ENCODE peak calls at places on chromosomes 11 and 22, in seven cellular contexts. One of them, this sample, is unnamed.

GRCh38 chr11:113161671-113162589 is 152.5 kb upstream of the TTC12 start:
- DNase-seq in mammary epithelial cell: no peak
- DNase-seq in lower lobe of right lung: no peak
- DNase-seq in CD8-positive, alpha-beta T cell: no peak
- DNase-seq in lung: no peak
- DNase-seq in fibroblast of lung: no peak
- DNase-seq in transverse colon: no peak
- DNase-seq in this sample: no peak

GRCh38 chr22:40177738-40178416 is at the start of gene TNRC6B:
- DNase-seq in mammary epithelial cell: peak; percentile 97
- DNase-seq in lower lobe of right lung: no peak
- DNase-seq in CD8-positive, alpha-beta T cell: peak; percentile 52
- DNase-seq in lung: peak; percentile 88
- DNase-seq in fibroblast of lung: peak; percentile 98
- DNase-seq in transverse colon: peak; percentile 80
- DNase-seq in this sample: peak; percentile 84

GRCh38 chr11:12048936-12049790 is 40.7 kb upstream of the DKK3 start:
- DNase-seq in mammary epithelial cell: no peak
- DNase-seq in lower lobe of right lung: no peak
- DNase-seq in CD8-positive, alpha-beta T cell: no peak
- DNase-seq in lung: no peak
- DNase-seq in fibroblast of lung: peak; percentile 37
- DNase-seq in transverse colon: no peak
- DNase-seq in this sample: no peak

GRCh38 chr11:114208371-114208770 is 87.8 kb upstream of the NNMT start:
- DNase-seq in mammary epithelial cell: no peak
- DNase-seq in lower lobe of right lung: no peak
- DNase-seq in CD8-positive, alpha-beta T cell: peak; percentile 21
- DNase-seq in lung: no peak
- DNase-seq in fibroblast of lung: no peak
- DNase-seq in transverse colon: no peak
- DNase-seq in this sample: no peak

GRCh38 chr11:104061851-104062521 is 25.5 kb downstream of the DDI1 start:
- DNase-seq in mammary epithelial cell: no peak
- DNase-seq in lower lobe of right lung: no peak
- DNase-seq in CD8-positive, alpha-beta T cell: no peak
- DNase-seq in lung: no peak
- DNase-seq in fibroblast of lung: no peak
- DNase-seq in transverse colon: no peak
- DNase-seq in this sample: no peak

GRCh38 chr22:30637701-30638114 is 2.1 kb downstream of the SLC35E4 start:
- DNase-seq in mammary epithelial cell: peak; percentile 11
- DNase-seq in lower lobe of right lung: no peak
- DNase-seq in CD8-positive, alpha-beta T cell: no peak
- DNase-seq in lung: no peak
- DNase-seq in fibroblast of lung: peak; percentile 7
- DNase-seq in transverse colon: no peak
- DNase-seq in this sample: no peak

GRCh38 chr11:101881586-101881985 is 33.2 kb upstream of the CEP126 start:
- DNase-seq in mammary epithelial cell: no peak
- DNase-seq in lower lobe of right lung: no peak
- DNase-seq in CD8-positive, alpha-beta T cell: no peak
- DNase-seq in lung: no peak
- DNase-seq in fibroblast of lung: no peak
- DNase-seq in transverse colon: no peak
- DNase-seq in this sample: no peak

GRCh38 chr11:74100735-74101134 is 70.1 kb downstream of the C2CD3 start:
- DNase-seq in mammary epithelial cell: no peak
- DNase-seq in lower lobe of right lung: no peak
- DNase-seq in CD8-positive, alpha-beta T cell: no peak
- DNase-seq in lung: no peak
- DNase-seq in fibroblast of lung: no peak
- DNase-seq in transverse colon: no peak
- DNase-seq in this sample: no peak

GRCh38 chr11:69468236-69468635 is 13.2 kb upstream of the LINC01488 start:
- DNase-seq in mammary epithelial cell: no peak
- DNase-seq in lower lobe of right lung: peak; percentile 20
- DNase-seq in CD8-positive, alpha-beta T cell: no peak
- DNase-seq in lung: no peak
- DNase-seq in fibroblast of lung: no peak
- DNase-seq in transverse colon: no peak
- DNase-seq in this sample: no peak

GRCh38 chr22:23218867-23219251 is 38.5 kb downstream of the BCR start:
- DNase-seq in mammary epithelial cell: no peak
- DNase-seq in lower lobe of right lung: peak; percentile 87
- DNase-seq in CD8-positive, alpha-beta T cell: no peak
- DNase-seq in lung: peak; percentile 81
- DNase-seq in fibroblast of lung: peak; percentile 79
- DNase-seq in transverse colon: peak; percentile 54
- DNase-seq in this sample: no peak

GRCh38 chr11:1296287-1296686 is 13.1 kb downstream of the TOLLIP start:
- DNase-seq in mammary epithelial cell: no peak
- DNase-seq in lower lobe of right lung: peak; percentile 31
- DNase-seq in CD8-positive, alpha-beta T cell: no peak
- DNase-seq in lung: no peak
- DNase-seq in fibroblast of lung: no peak
- DNase-seq in transverse colon: no peak
- DNase-seq in this sample: peak; percentile 10

GRCh38 chr22:27135582-27135981 is 478.2 kb downstream of the MIAT start:
- DNase-seq in mammary epithelial cell: no peak
- DNase-seq in lower lobe of right lung: no peak
- DNase-seq in CD8-positive, alpha-beta T cell: no peak
- DNase-seq in lung: no peak
- DNase-seq in fibroblast of lung: peak; percentile 94
- DNase-seq in transverse colon: no peak
- DNase-seq in this sample: no peak

GRCh38 chr22:45475063-45475747 is 27.5 kb upstream of the FBLN1 start:
- DNase-seq in mammary epithelial cell: no peak
- DNase-seq in lower lobe of right lung: peak; percentile 9
- DNase-seq in CD8-positive, alpha-beta T cell: no peak
- DNase-seq in lung: no peak
- DNase-seq in fibroblast of lung: no peak
- DNase-seq in transverse colon: no peak
- DNase-seq in this sample: no peak

GRCh38 chr22:45475876-45476514 is 26.7 kb upstream of the FBLN1 start:
- DNase-seq in mammary epithelial cell: no peak
- DNase-seq in lower lobe of right lung: peak; percentile 39
- DNase-seq in CD8-positive, alpha-beta T cell: no peak
- DNase-seq in lung: no peak
- DNase-seq in fibroblast of lung: no peak
- DNase-seq in transverse colon: no peak
- DNase-seq in this sample: peak; percentile 68

GRCh38 chr22:45472426-45472825 is 30.3 kb upstream of the FBLN1 start:
- DNase-seq in mammary epithelial cell: peak; percentile 23
- DNase-seq in lower lobe of right lung: no peak
- DNase-seq in CD8-positive, alpha-beta T cell: no peak
- DNase-seq in lung: no peak
- DNase-seq in fibroblast of lung: no peak
- DNase-seq in transverse colon: no peak
- DNase-seq in this sample: peak; percentile 28

GRCh38 chr22:45470871-45471270 is 31.8 kb upstream of the FBLN1 start:
- DNase-seq in mammary epithelial cell: no peak
- DNase-seq in lower lobe of right lung: peak; percentile 10
- DNase-seq in CD8-positive, alpha-beta T cell: no peak
- DNase-seq in lung: no peak
- DNase-seq in fibroblast of lung: no peak
- DNase-seq in transverse colon: no peak
- DNase-seq in this sample: peak; percentile 62

GRCh38 chr22:45473626-45474237 is 29.0 kb upstream of the FBLN1 start:
- DNase-seq in mammary epithelial cell: no peak
- DNase-seq in lower lobe of right lung: peak; percentile 6
- DNase-seq in CD8-positive, alpha-beta T cell: no peak
- DNase-seq in lung: no peak
- DNase-seq in fibroblast of lung: no peak
- DNase-seq in transverse colon: no peak
- DNase-seq in this sample: peak; percentile 65
- H3K27ac ChIP-seq in mammary epithelial cell: no peak overlapping the region
- H3K27ac ChIP-seq in lower lobe of right lung: no peak overlapping the region
- H3K27ac ChIP-seq in CD8-positive, alpha-beta T cell: no peak overlapping the region
- H3K27ac ChIP-seq in lung: no peak overlapping the region
- H3K27ac ChIP-seq in fibroblast of lung: no peak overlapping the region
- H3K27ac ChIP-seq in transverse colon: no peak overlapping the region
- H3K27ac ChIP-seq in this sample: peak overlapping the region; percentile 77

GRCh38 chr11:62788991-62789390 is 1.8 kb downstream of the TMEM179B start:
- DNase-seq in mammary epithelial cell: no peak
- DNase-seq in lower lobe of right lung: no peak
- DNase-seq in CD8-positive, alpha-beta T cell: no peak
- DNase-seq in lung: no peak
- DNase-seq in fibroblast of lung: no peak
- DNase-seq in transverse colon: no peak
- DNase-seq in this sample: no peak
- H3K4me1 ChIP-seq in mammary epithelial cell: peaks cover 23% of the 10 kb centered on the region
- H3K4me1 ChIP-seq in lower lobe of right lung: peaks cover 57% of the 10 kb centered on the region
- H3K4me1 ChIP-seq in CD8-positive, alpha-beta T cell: peaks cover 48% of the 10 kb centered on the region
- H3K4me1 ChIP-seq in lung: peaks cover 11% of the 10 kb centered on the region
- H3K4me1 ChIP-seq in fibroblast of lung: peaks cover 19% of the 10 kb centered on the region
- H3K4me1 ChIP-seq in transverse colon: peaks cover 53% of the 10 kb centered on the region
- H3K4me1 ChIP-seq in this sample: no peaks in the 10 kb centered on the region

GRCh38 chr11:60710482-60710881 is 11.1 kb downstream of the MS4A8 start:
- DNase-seq in mammary epithelial cell: no peak
- DNase-seq in lower lobe of right lung: no peak
- DNase-seq in CD8-positive, alpha-beta T cell: no peak
- DNase-seq in lung: no peak
- DNase-seq in fibroblast of lung: no peak
- DNase-seq in transverse colon: no peak
- DNase-seq in this sample: no peak
- TF ChIP-seq CTCF in mammary epithelial cell: no peak
- TF ChIP-seq CTCF in lower lobe of right lung: no peak
- TF ChIP-seq CTCF in CD8-positive, alpha-beta T cell: no peak
- TF ChIP-seq CTCF in lung: no peak
- TF ChIP-seq CTCF in fibroblast of lung: no peak
- TF ChIP-seq CTCF in transverse colon: no peak
- TF ChIP-seq CTCF in this sample: no peak

GRCh38 chr11:2520736-2521035 is 75.9 kb downstream of the KCNQ1 start:
- DNase-seq in mammary epithelial cell: no peak
- DNase-seq in lower lobe of right lung: no peak
- DNase-seq in CD8-positive, alpha-beta T cell: no peak
- DNase-seq in lung: no peak
- DNase-seq in fibroblast of lung: no peak
- DNase-seq in transverse colon: no peak
- DNase-seq in this sample: no peak

GRCh38 chr11:2521681-2522630 is 77.1 kb downstream of the KCNQ1 start:
- DNase-seq in mammary epithelial cell: no peak
- DNase-seq in lower lobe of right lung: peak; percentile 46
- DNase-seq in CD8-positive, alpha-beta T cell: no peak
- DNase-seq in lung: no peak
- DNase-seq in fibroblast of lung: no peak
- DNase-seq in transverse colon: peak; percentile 3
- DNase-seq in this sample: peak; percentile 64

GRCh38 chr11:2519879-2520735 is 75.3 kb downstream of the KCNQ1 start:
- DNase-seq in mammary epithelial cell: no peak
- DNase-seq in lower lobe of right lung: peak; percentile 42
- DNase-seq in CD8-positive, alpha-beta T cell: no peak
- DNase-seq in lung: no peak
- DNase-seq in fibroblast of lung: no peak
- DNase-seq in transverse colon: peak; percentile 5
- DNase-seq in this sample: peak; percentile 53

GRCh38 chr11:2519517-2519878 is 74.7 kb downstream of the KCNQ1 start:
- DNase-seq in mammary epithelial cell: no peak
- DNase-seq in lower lobe of right lung: no peak
- DNase-seq in CD8-positive, alpha-beta T cell: no peak
- DNase-seq in lung: no peak
- DNase-seq in fibroblast of lung: no peak
- DNase-seq in transverse colon: no peak
- DNase-seq in this sample: no peak

GRCh38 chr11:2521081-2521480 is 76.3 kb downstream of the KCNQ1 start:
- DNase-seq in mammary epithelial cell: no peak
- DNase-seq in lower lobe of right lung: peak; percentile 26
- DNase-seq in CD8-positive, alpha-beta T cell: no peak
- DNase-seq in lung: no peak
- DNase-seq in fibroblast of lung: no peak
- DNase-seq in transverse colon: no peak
- DNase-seq in this sample: peak; percentile 7
- H3K27ac ChIP-seq in mammary epithelial cell: no peak overlapping the region
- H3K27ac ChIP-seq in lower lobe of right lung: no peak overlapping the region
- H3K27ac ChIP-seq in CD8-positive, alpha-beta T cell: no peak overlapping the region
- H3K27ac ChIP-seq in lung: no peak overlapping the region
- H3K27ac ChIP-seq in fibroblast of lung: no peak overlapping the region
- H3K27ac ChIP-seq in transverse colon: no peak overlapping the region
- H3K27ac ChIP-seq in this sample: no peak overlapping the region

DNA sequence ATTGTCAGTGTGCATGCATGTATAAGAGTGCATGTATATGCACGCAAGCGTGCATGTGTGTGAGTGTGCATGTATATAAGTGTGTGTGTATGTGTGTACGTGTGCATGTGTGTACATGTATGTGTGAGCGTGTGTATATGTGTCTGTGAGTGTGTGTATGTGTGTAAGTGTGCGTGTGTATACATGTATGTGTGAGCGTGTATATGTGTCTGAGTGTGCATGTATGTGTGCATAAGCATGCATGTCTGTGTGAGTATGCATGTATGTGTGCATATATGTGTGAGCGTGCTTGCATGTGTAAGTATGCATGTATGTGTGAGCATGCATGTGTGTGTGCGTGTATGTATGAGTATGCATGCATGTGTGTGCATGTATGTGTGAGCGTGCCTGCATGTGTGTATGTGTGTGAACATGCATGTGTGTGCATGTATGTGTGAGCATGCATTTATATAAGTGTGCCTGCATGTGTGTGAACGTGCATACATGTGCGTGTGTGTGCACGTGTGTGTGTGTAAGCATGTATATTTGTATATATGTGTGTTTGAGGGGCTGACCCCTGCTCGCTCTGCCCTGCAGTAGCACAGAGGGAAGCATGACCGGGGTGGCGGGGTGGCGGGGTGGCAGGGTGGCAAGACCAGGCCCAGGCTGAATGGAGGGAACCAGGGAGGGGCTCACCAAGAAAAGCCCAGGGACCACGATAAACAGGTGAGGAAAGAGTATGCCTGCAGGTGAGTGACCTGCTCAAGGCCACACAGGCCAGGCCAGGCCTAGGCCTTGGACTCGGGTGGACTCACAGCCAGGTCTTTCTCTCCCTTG is 26.3 kb downstream of the CYTH4 start:
- DNase-seq in mammary epithelial cell: no peak
- DNase-seq in lower lobe of right lung: no peak
- DNase-seq in CD8-positive, alpha-beta T cell: no peak
- DNase-seq in lung: no peak
- DNase-seq in fibroblast of lung: no peak
- DNase-seq in transverse colon: no peak
- DNase-seq in this sample: no peak
- H3K4me1 ChIP-seq in mammary epithelial cell: peaks cover 72% of the 10 kb centered on the region
- H3K4me1 ChIP-seq in lower lobe of right lung: peaks cover 78% of the 10 kb centered on the region
- H3K4me1 ChIP-seq in CD8-positive, alpha-beta T cell: peaks cover 73% of the 10 kb centered on the region
- H3K4me1 ChIP-seq in lung: peaks cover 26% of the 10 kb centered on the region
- H3K4me1 ChIP-seq in fibroblast of lung: peaks cover 38% of the 10 kb centered on the region
- H3K4me1 ChIP-seq in transverse colon: peaks cover 39% of the 10 kb centered on the region
- H3K4me1 ChIP-seq in this sample: peaks cover 20% of the 10 kb centered on the region

This sample was measured in tibial artery.